ENCODE peak calls at places on chromosomes 1 and 21, in four cellular contexts. T, E, U and M are unnamed samples.

GRCh38 chr1:162389021-162389818 is 7.7 kb downstream of the C1orf226 start:
- DNase-seq in T (peak), U (no peak), E (peak), M (no peak)

GRCh38 chr1:22176258-22176657 is 33.4 kb upstream of the WNT4 start:
- DNase-seq in E (no peak), T (no peak), U (no peak), M (no peak)

GRCh38 chr1:21541835-21542234 is 32.6 kb downstream of the ALPL start:
- DNase-seq in U (no peak), T (peak), E (no peak), M (no peak)

GRCh38 chr1:224786533-224787249 is 142.8 kb upstream of the DNAH14 start:
- DNase-seq in E (no peak), T (peak), U (no peak), M (peak)

GRCh38 chr21:44999972-45000636 is 60.3 kb downstream of the SLX9 start:
- DNase-seq in U (no peak), E (no peak), T (no peak), M (no peak)

GRCh38 chr1:160704250-160704649 is 7.4 kb downstream of the CD48 start:
- DNase-seq in E (no peak), T (no peak), U (no peak), M (no peak)

GRCh38 chr1:243253927-243254232 is 1.2 kb downstream of the CEP170 start:
- DNase-seq in T (no peak), U (no peak), E (no peak), M (no peak)

GRCh38 chr1:26278303-26278702 is 1.6 kb upstream of the SH3BGRL3 start:
- DNase-seq in U (no peak), E (no peak), T (peak), M (no peak)

GRCh38 chr1:168717906-168718891 is 10.8 kb downstream of the DPT start:
- DNase-seq in T (no peak), E (no peak), U (no peak), M (no peak)

GRCh38 chr1:177981186-177981585 is 11.3 kb upstream of the SEC16B start:
- DNase-seq in E (no peak), U (no peak), T (no peak), M (no peak)

GRCh38 chr1:3457910-3458621 is 3.6 kb downstream of the ARHGEF16 start:
- DNase-seq in U (no peak), T (no peak), E (no peak), M (no peak)

GRCh38 chr1:242629396-242629795 is 104.9 kb upstream of the PLD5 start:
- DNase-seq in U (no peak), E (no peak), T (no peak), M (no peak)

GRCh38 chr1:208159542-208160258 is 84.5 kb downstream of the PLXNA2 start:
- DNase-seq in T (peak), U (no peak), E (no peak), M (peak)

GRCh38 chr1:230977781-230978490 is 725 bp downstream of the TTC13 start:
- DNase-seq in U (peak), E (peak), T (peak), M (peak)

GRCh38 chr1:110155878-110156522 is 5.7 kb downstream of the SLC6A17 start:
- DNase-seq in E (peak), U (peak), T (peak), M (peak)

GRCh38 chr1:2198571-2198970 is 4.0 kb upstream of the FAAP20 start:
- DNase-seq in U (no peak), E (no peak), T (no peak), M (no peak)

GRCh38 chr21:36606292-36606982 is 92.5 kb upstream of the SIM2 start:
- DNase-seq in T (no peak), E (no peak), U (no peak), M (no peak)

GRCh38 chr1:91507330-91507729 is 6.7 kb downstream of the CDC7 start:
- DNase-seq in E (no peak), U (no peak), T (no peak), M (no peak)

GRCh38 chr1:6614019-6614952 is 755 bp downstream of the PHF13 start:
- DNase-seq in U (no peak), T (peak), E (peak), M (peak)

GRCh38 chr1:234907585-234908457 is 220.8 kb downstream of the TOMM20 start:
- DNase-seq in T (peak), E (no peak), U (no peak), M (no peak)

GRCh38 chr1:174689524-174689923 is 241.8 kb downstream of the GPR52 start:
- DNase-seq in T (no peak), E (no peak), U (no peak), M (no peak)

GRCh38 chr1:19942088-19942487 is 18.7 kb upstream of the PLA2G2E start:
- DNase-seq in U (no peak), E (no peak), T (no peak), M (no peak)

GRCh38 chr1:169245706-169246105 is 121.9 kb downstream of the NME7 start:
- DNase-seq in U (no peak), T (no peak), E (no peak), M (no peak)

GRCh38 chr1:1125945-1126344 is 10.1 kb upstream of the C1orf159 start:
- DNase-seq in T (no peak), E (no peak), U (no peak), M (no peak)

GRCh38 chr1:109912873-109913272 is 2.2 kb downstream of the CSF1 start:
- DNase-seq in T (peak), E (no peak), U (no peak), M (no peak)

GRCh38 chr1:3292868-3293562 is 161.4 kb upstream of the ARHGEF16 start:
- DNase-seq in T (no peak), E (no peak), U (no peak), M (no peak)

GRCh38 chr1:100387644-100388350 is 35.5 kb downstream of the CDC14A start:
- DNase-seq in T (peak), U (no peak), E (no peak), M (peak)

GRCh38 chr1:184163674-184164470 is 112.3 kb downstream of the TSEN15 start:
- DNase-seq in U (no peak), T (peak), E (no peak), M (peak)

GRCh38 chr1:31715097-31715872 is 11.5 kb upstream of the COL16A1 start:
- DNase-seq in U (peak), T (peak), E (peak), M (peak)
- H3K23ac ChIP-seq in U (no peak), T (peak), E (no peak), M (no peak)

GRCh38 chr1:111193712-111194480 is 6.5 kb downstream of the DENND2D start:
- DNase-seq in T (peak), U (no peak), E (no peak), M (no peak)

GRCh38 chr1:111191496-111191895 is 8.9 kb downstream of the DENND2D start:
- DNase-seq in U (no peak), T (peak), E (no peak), M (no peak)

GRCh38 chr1:111192074-111192473 is 8.4 kb downstream of the DENND2D start:
- DNase-seq in T (no peak), E (no peak), U (no peak), M (no peak)

GRCh38 chr1:111190931-111191451 is 9.5 kb downstream of the DENND2D start:
- DNase-seq in T (peak), U (no peak), E (no peak), M (no peak)

GRCh38 chr1:111192643-111193519 is 7.6 kb downstream of the DENND2D start:
- DNase-seq in E (no peak), U (no peak), T (peak), M (peak)
- H4K8ac ChIP-seq in E (no peak), U (no peak), T (peak), M (no peak)

GRCh38 chr1:209527993-209528392 is 55.5 kb upstream of the CAMK1G start:
- DNase-seq in T (no peak), U (no peak), E (no peak), M (peak)
- H4K5ac ChIP-seq in T (no peak), U (no peak), E (no peak), M (no peak)

GRCh38 chr1:149915429-149916192 is 2.0 kb downstream of the SV2A start:
- DNase-seq in U (no peak), T (no peak), E (no peak), M (no peak)

GRCh38 chr1:149917590-149918144 is at the start of gene SV2A:
- DNase-seq in T (peak), E (peak), U (peak), M (peak)

GRCh38 chr1:149916927-149917310 is 725 bp downstream of the SV2A start:
- DNase-seq in U (no peak), E (no peak), T (no peak), M (no peak)

GRCh38 chr1:149914545-149914944 is 3.1 kb downstream of the SV2A start:
- DNase-seq in U (no peak), T (no peak), E (no peak), M (no peak)

DNA sequence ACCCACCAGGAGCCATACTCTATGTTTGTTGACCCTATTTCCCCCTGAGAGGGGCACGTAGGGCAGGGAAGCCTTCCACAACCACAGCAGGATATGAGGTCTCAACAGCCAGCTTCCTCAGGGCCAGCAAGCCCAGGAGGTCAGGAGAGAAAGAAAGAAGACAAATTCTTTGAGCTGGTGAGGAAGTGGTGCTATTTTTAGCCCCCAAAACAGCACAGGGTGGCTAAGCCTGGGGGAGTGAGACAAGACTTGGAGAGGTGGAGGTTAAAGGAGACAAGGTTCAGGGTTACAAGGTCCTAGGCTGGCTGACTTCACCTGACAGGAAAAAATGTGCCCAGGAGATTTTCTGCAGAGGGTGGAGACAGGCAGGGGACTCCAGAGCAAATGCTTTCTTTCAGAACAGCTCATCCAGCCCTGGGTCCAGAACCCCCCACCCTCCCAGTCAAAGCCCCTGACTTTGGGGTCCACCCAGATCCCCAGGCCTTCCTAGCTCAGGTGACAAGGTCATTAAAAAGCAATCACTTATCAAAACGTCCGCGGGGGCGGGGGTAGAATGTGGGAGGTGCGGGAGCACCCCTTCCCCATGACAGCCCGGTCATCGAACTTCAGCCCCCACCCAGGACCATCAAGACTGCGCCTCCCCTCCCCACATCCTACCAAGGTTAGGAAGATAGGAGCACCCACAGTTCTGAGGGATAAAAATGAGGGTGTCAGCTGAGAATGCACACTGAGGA is 1.3 kb downstream of the SV2A start:
- DNase-seq in E (no peak), T (no peak), U (no peak), M (peak)
- H3K23ac ChIP-seq in E (no peak), T (peak), U (no peak), M (no peak)

GRCh38 chr1:31372961-31373896 is at the start of gene FABP3:
- DNase-seq in T (peak), U (peak), E (peak), M (peak)
- H4K8ac ChIP-seq in T (peak), U (no peak), E (peak), M (no peak)